ENCODE peak calls at places on chromosomes 12 and 14, in nine cellular contexts. J, C, B, X, Y, G, V, R and F are unnamed samples.
A peak's percentile ranks its signal among the peaks of the same experiment; 100 is the strongest.

GRCh38 chr14:101557811-101558738 is 3.2 kb upstream of the DIO3 start:
- DNase-seq in G (no peak), J (no peak), X (peak; percentile 68), R (no peak), V (peak; percentile 23), C (no peak), Y (peak; percentile 70), B (no peak), F (no peak)

GRCh38 chr14:49861581-49861922 is 9.0 kb upstream of the NEMF start:
- DNase-seq in J (peak; percentile 69), B (peak; percentile 67), V (peak; percentile 74), R (peak; percentile 85), C (peak; percentile 93), Y (peak; percentile 67), G (peak; percentile 48), X (peak; percentile 70), F (peak; percentile 64)

GRCh38 chr14:31449971-31450610 is 7.2 kb downstream of the DTD2 start:
- DNase-seq in B (no peak), J (no peak), V (no peak), C (peak; percentile 72), G (no peak), R (peak; percentile 55), Y (no peak), X (no peak), F (no peak)

GRCh38 chr12:122421263-122421814 is 1.1 kb downstream of the CLIP1 start:
- DNase-seq in C (peak; percentile 61), V (peak; percentile 53), G (peak; percentile 31), X (no peak), J (peak; percentile 26), B (peak; percentile 78), R (peak; percentile 80), Y (peak; percentile 59), F (peak; percentile 52)

GRCh38 chr14:104799657-104800599 is 973 bp upstream of the ZBTB42 start:
- DNase-seq in Y (peak; percentile 84), X (peak; percentile 69), V (peak; percentile 75), R (peak; percentile 78), G (peak; percentile 91), J (peak; percentile 24), C (peak; percentile 73), B (peak; percentile 88), F (peak; percentile 85)

GRCh38 chr14:103973354-103973753 is 31.0 kb upstream of the RD3L start:
- DNase-seq in V (no peak), Y (no peak), R (no peak), X (no peak), G (no peak), J (no peak), C (no peak), B (peak; percentile 61), F (no peak)

GRCh38 chr14:53764846-53765245 is 191.8 kb downstream of the BMP4 start:
- DNase-seq in V (no peak), J (no peak), B (no peak), C (no peak), X (no peak), G (no peak), R (no peak), Y (no peak), F (no peak)

GRCh38 chr12:19129121-19129485 is 430 bp upstream of the PLEKHA5 start:
- DNase-seq in G (no peak), B (no peak), V (no peak), C (peak; percentile 47), Y (no peak), J (no peak), R (no peak), X (no peak), F (no peak)

GRCh38 chr12:66829660-66830325 is 150.9 kb upstream of the GRIP1 start:
- DNase-seq in R (no peak), X (no peak), G (no peak), Y (no peak), C (no peak), B (no peak), J (no peak), V (no peak), F (no peak)

GRCh38 chr12:64701283-64701682 is 57.9 kb downstream of the GNS start:
- DNase-seq in R (no peak), G (no peak), B (no peak), C (no peak), X (no peak), Y (no peak), J (no peak), V (no peak), F (no peak)

GRCh38 chr12:67993143-67993542 is 3.9 kb downstream of the IFNG-AS1 start:
- DNase-seq in B (no peak), J (no peak), Y (no peak), X (no peak), G (no peak), C (no peak), R (no peak), V (no peak), F (no peak)

GRCh38 chr12:89796798-89797382 is 88.3 kb upstream of the ATP2B1 start:
- DNase-seq in J (no peak), V (no peak), G (no peak), C (no peak), R (no peak), Y (no peak), X (no peak), B (no peak), F (no peak)

GRCh38 chr14:92884410-92884809 is 38.5 kb upstream of the CHGA start:
- DNase-seq in J (no peak), V (no peak), Y (no peak), R (no peak), C (no peak), G (no peak), B (no peak), X (no peak), F (no peak)

GRCh38 chr12:58465418-58465817 is 454.9 kb downstream of the LRIG3 start:
- DNase-seq in B (no peak), G (no peak), J (no peak), R (no peak), C (no peak), V (no peak), Y (no peak), X (no peak), F (no peak)

GRCh38 chr14:94027566-94028449 is 1.7 kb downstream of the OTUB2 start:
- DNase-seq in C (no peak), G (no peak), Y (no peak), X (no peak), V (no peak), B (peak; percentile 81), R (no peak), J (no peak), F (no peak)

GRCh38 chr14:96727076-96727475 is 70.1 kb upstream of the VRK1 start:
- DNase-seq in J (no peak), B (no peak), G (no peak), V (no peak), X (no peak), C (no peak), R (no peak), Y (no peak), F (no peak)

GRCh38 chr12:95504140-95504539 is 30.2 kb downstream of the METAP2 start:
- DNase-seq in B (no peak), C (no peak), Y (no peak), X (no peak), G (no peak), V (no peak), J (no peak), R (no peak), F (no peak)

GRCh38 chr12:6038160-6038559 is 86.3 kb downstream of the VWF start:
- DNase-seq in R (peak; percentile 89), C (peak; percentile 83), X (no peak), Y (no peak), J (peak; percentile 78), V (peak; percentile 86), B (peak; percentile 10), G (no peak), F (peak; percentile 39)

GRCh38 chr14:20343855-20344205 is 395 bp downstream of the PARP2 start:
- DNase-seq in B (no peak), Y (no peak), J (no peak), V (no peak), C (peak; percentile 40), G (no peak), X (no peak), R (no peak), F (no peak)

GRCh38 chr14:33809456-33809855 is 141.4 kb downstream of the EGLN3 start:
- DNase-seq in V (no peak), R (no peak), C (no peak), Y (no peak), J (no peak), B (no peak), G (no peak), X (no peak), F (no peak)

GRCh38 chr14:91021991-91022621 is 38.3 kb downstream of the RPS6KA5 start:
- DNase-seq in V (no peak), X (no peak), G (no peak), B (no peak), C (no peak), R (no peak), J (no peak), Y (no peak), F (no peak)
- H3K4me3 ChIP-seq in V (no peak overlapping the region), X (no peak overlapping the region), G (peak overlapping the region; percentile 54), B (no peak overlapping the region), C (no peak overlapping the region), R (peak overlapping the region; percentile 27), J (no peak overlapping the region), Y (peak overlapping the region; percentile 8), F (no peak overlapping the region)

GRCh38 chr12:127496255-127496654 is 770.7 kb upstream of the TMEM132C start:
- DNase-seq in J (no peak), R (no peak), B (no peak), X (no peak), C (no peak), Y (no peak), V (no peak), G (no peak), F (no peak)
- TF ChIP-seq CTCF in J (peak; percentile 43), R (peak; percentile 21), B (no peak), X (no peak), C (no peak), Y (no peak), V (no peak), G (no peak), F (no peak)

DNA sequence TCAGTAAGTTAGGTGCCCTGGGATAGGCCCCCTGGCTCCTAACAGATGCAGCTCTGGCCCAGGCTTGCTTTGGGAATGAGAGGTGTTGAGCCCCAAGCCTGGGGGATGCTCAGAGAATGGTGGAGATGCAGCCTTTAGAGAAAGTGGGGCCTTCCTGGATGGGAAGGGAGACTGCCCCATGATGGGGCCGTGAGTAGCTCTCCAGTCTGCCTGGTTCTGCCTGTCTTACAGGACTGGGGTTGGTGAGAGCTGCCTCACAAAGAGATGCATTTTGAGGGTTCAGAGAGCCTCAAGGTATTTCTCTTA is 523 bp upstream of the VRTN start:
- DNase-seq in X (no peak), G (no peak), C (no peak), V (no peak), Y (no peak), R (no peak), J (no peak), B (no peak), F (no peak)
- H3K4me3 ChIP-seq in X (no peak overlapping the region), G (no peak overlapping the region), C (no peak overlapping the region), V (no peak overlapping the region), Y (no peak overlapping the region), R (no peak overlapping the region), J (no peak overlapping the region), B (no peak overlapping the region), F (no peak overlapping the region)

DNA sequence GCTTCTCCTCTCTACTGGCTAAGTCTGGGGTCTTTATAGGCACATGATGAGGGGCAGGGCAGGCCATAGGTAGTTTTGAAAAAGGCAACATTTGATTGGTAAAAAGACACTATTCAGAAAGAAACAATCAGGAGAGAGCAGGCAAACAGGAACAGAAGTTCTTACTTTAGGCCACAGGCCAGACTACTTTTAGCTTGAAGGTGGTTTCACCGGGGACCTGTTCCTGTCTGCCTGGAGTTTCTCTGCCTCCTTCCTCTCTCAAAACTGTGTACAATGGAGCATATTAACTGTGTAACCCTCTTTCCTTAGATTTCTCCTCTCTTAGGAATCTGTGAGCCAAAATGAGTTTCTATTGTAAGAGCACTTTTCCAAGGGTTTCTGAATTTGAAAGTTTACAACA is 167.9 kb upstream of the AVPR1A start:
- DNase-seq in C (no peak), R (no peak), V (no peak), G (no peak), X (no peak), B (no peak), J (no peak), Y (no peak), F (no peak)
- TF ChIP-seq CTCF in C (no peak), R (no peak), V (no peak), G (no peak), X (no peak), B (no peak), J (no peak), Y (no peak), F (no peak)